ENCODE peak calls at places on chromosomes 7 and 10, in eight cellular contexts. D is choroid plexus epithelial cell; S is activated CD4-positive, alpha-beta T cell treated with anti-CD3 and anti-CD28 coated beads for 48 hours; C is posterior cingulate gyrus; N is C1 segment of cervical spinal cord; V is T-cell; J is stimulated activated CD8-positive, alpha-beta memory T cell treated with anti-CD3 and anti-CD28 coated beads, Interleukin-7, amount 100 ng/mL, for 1 hour; I is fibroblast of the aortic adventitia. O is an unnamed sample.

GRCh38 chr7:130768854-130769253 is 34.8 kb upstream of the KLF14 start:
- DNase-seq in D (no peak), S (no peak), C (no peak), N (no peak), V (no peak), J (no peak), I (no peak), O (no peak)

GRCh38 chr10:78290131-78290750 is 256.6 kb downstream of the RPS24 start:
- DNase-seq in D (no peak), S (no peak), C (no peak), N (no peak), V (no peak), J (no peak), I (no peak), O (no peak)

GRCh38 chr7:84876036-84876821 is 310.6 kb downstream of the SEMA3D start:
- DNase-seq in D (no peak), S (no peak), C (no peak), N (no peak), V (no peak), J (no peak), I (no peak), O (no peak)

GRCh38 chr10:87862644-87863101 is 660 bp downstream of the KLLN start:
- DNase-seq in D (no peak), S (peak; percentile 76), C (no peak), N (no peak), V (no peak), J (no peak), I (no peak), O (no peak)

GRCh38 chr10:73965890-73966768 is 31.8 kb upstream of the VCL start:
- DNase-seq in D (peak; percentile 97), S (no peak), C (peak; percentile 18), N (peak; percentile 16), V (no peak), J (no peak), I (peak; percentile 99), O (no peak)

GRCh38 chr10:74439213-74439612 is 288.2 kb downstream of the ADK start:
- DNase-seq in D (peak; percentile 42), S (no peak), C (no peak), N (no peak), V (no peak), J (no peak), I (peak; percentile 48), O (no peak)

GRCh38 chr10:100496567-100496966 is 23.1 kb downstream of the SEC31B start:
- DNase-seq in D (no peak), S (no peak), C (no peak), N (no peak), V (no peak), J (no peak), I (no peak), O (no peak)

GRCh38 chr10:5396545-5396944 is 8.1 kb downstream of the TUBAL3 start:
- DNase-seq in D (no peak), S (no peak), C (no peak), N (peak; percentile 52), V (no peak), J (no peak), I (no peak), O (no peak)

GRCh38 chr7:53596230-53596629 is 560.8 kb downstream of the POM121L12 start:
- DNase-seq in D (no peak), S (no peak), C (no peak), N (no peak), V (no peak), J (no peak), I (no peak), O (no peak)

GRCh38 chr7:140541513-140542192 is 62.3 kb upstream of the MKRN1 start:
- DNase-seq in D (peak; percentile 90), S (no peak), C (no peak), N (no peak), V (no peak), J (no peak), I (peak; percentile 95), O (no peak)

GRCh38 chr7:157796846-157797245 is 460.0 kb downstream of the DNAJB6 start:
- DNase-seq in D (no peak), S (no peak), C (no peak), N (no peak), V (no peak), J (no peak), I (no peak), O (no peak)

GRCh38 chr10:15316877-15317464 is 54.1 kb downstream of the FAM171A1 start:
- DNase-seq in D (no peak), S (no peak), C (no peak), N (no peak), V (no peak), J (no peak), I (no peak), O (no peak)

GRCh38 chr10:74589226-74589673 is 237.2 kb upstream of the KAT6B start:
- DNase-seq in D (peak; percentile 99), S (peak; percentile 88), C (peak; percentile 76), N (peak; percentile 32), V (peak; percentile 88), J (peak; percentile 63), I (peak; percentile 100), O (peak; percentile 90)

GRCh38 chr7:66282594-66282935 is 77.4 kb downstream of the TPST1 start:
- DNase-seq in D (no peak), S (no peak), C (no peak), N (no peak), V (no peak), J (no peak), I (no peak), O (no peak)

GRCh38 chr7:150801242-150801945 is 825 bp downstream of the TMEM176A start:
- DNase-seq in D (no peak), S (no peak), C (no peak), N (no peak), V (no peak), J (no peak), I (no peak), O (no peak)

GRCh38 chr10:87547734-87548311 is 43.1 kb downstream of the MINPP1 start:
- DNase-seq in D (peak; percentile 86), S (no peak), C (no peak), N (no peak), V (no peak), J (no peak), I (peak; percentile 91), O (no peak)

GRCh38 chr7:1240296-1240820 is 7.7 kb downstream of the UNCX start:
- DNase-seq in D (no peak), S (no peak), C (no peak), N (no peak), V (no peak), J (no peak), I (no peak), O (no peak)

GRCh38 chr7:112462236-112462635 is 12.0 kb downstream of the IFRD1 start:
- DNase-seq in D (peak; percentile 91), S (no peak), C (no peak), N (peak; percentile 10), V (no peak), J (no peak), I (peak; percentile 99), O (no peak)

GRCh38 chr7:87110778-87111177 is 41.5 kb upstream of the DMTF1 start:
- DNase-seq in D (peak; percentile 54), S (no peak), C (no peak), N (no peak), V (no peak), J (no peak), I (peak; percentile 82), O (no peak)

GRCh38 chr7:132639983-132640382 is 63.7 kb upstream of the PLXNA4 start:
- DNase-seq in D (no peak), S (no peak), C (no peak), N (no peak), V (no peak), J (no peak), I (no peak), O (no peak)

GRCh38 chr7:36010656-36011587 is 142.1 kb upstream of the EEPD1 start:
- DNase-seq in D (no peak), S (no peak), C (peak; percentile 35), N (no peak), V (no peak), J (no peak), I (no peak), O (no peak)

GRCh38 chr7:92785923-92786322 is 50.5 kb downstream of the CDK6 start:
- DNase-seq in D (peak; percentile 84), S (no peak), C (no peak), N (no peak), V (no peak), J (no peak), I (peak; percentile 85), O (no peak)

GRCh38 chr10:88800152-88801125 is 2.1 kb upstream of the LIPM start:
- DNase-seq in D (peak; percentile 75), S (peak; percentile 54), C (no peak), N (no peak), V (no peak), J (no peak), I (peak; percentile 92), O (no peak)

GRCh38 chr7:36348771-36349170 is 40.9 kb upstream of the ANLN start:
- DNase-seq in D (peak; percentile 16), S (no peak), C (no peak), N (no peak), V (no peak), J (no peak), I (no peak), O (no peak)

GRCh38 chr7:115009139-115009538 is 87.2 kb downstream of the MDFIC start:
- DNase-seq in D (no peak), S (no peak), C (no peak), N (no peak), V (no peak), J (no peak), I (peak; percentile 56), O (no peak)

GRCh38 chr10:1515121-1515779 is 222.1 kb downstream of the ADARB2 start:
- DNase-seq in D (no peak), S (no peak), C (no peak), N (no peak), V (no peak), J (no peak), I (no peak), O (no peak)

O was measured in anterior cingulate cortex.